ENCODE peak calls at places on chromosomes 4 and X, in five cellular contexts. R is osteocyte, Z is fibroblast of lung, F is choroid plexus epithelial cell, M is cardiac fibroblast. O is an unnamed sample.
A peak's percentile ranks its signal among the peaks of the same experiment; 100 is the strongest.

GRCh38 chrX:47873123-47873522 is 36.4 kb downstream of the ZNF81 start:
- DNase-seq in Z (no peak), R (no peak), M (no peak), F (no peak), O (no peak)

GRCh38 chrX:40383969-40384368 is 196.8 kb upstream of the ATP6AP2 start:
- DNase-seq in M (no peak), Z (no peak), F (no peak), R (no peak), O (no peak)

GRCh38 chrX:62928906-62929305 is 422.2 kb downstream of the SPIN4 start:
- DNase-seq in F (no peak), R (no peak), M (no peak), Z (no peak), O (no peak)

GRCh38 chr4:3371581-3372001 is 70.2 kb upstream of the HGFAC start:
- DNase-seq in M (peak; percentile 10), R (no peak), F (peak; percentile 41), Z (no peak), O (no peak)

GRCh38 chrX:11764602-11765067 is 6.6 kb downstream of the MSL3 start:
- DNase-seq in Z (no peak), R (no peak), M (no peak), F (no peak), O (no peak)

GRCh38 chr4:5971077-5971447 is 47.2 kb downstream of the C4orf50 start:
- DNase-seq in M (no peak), F (no peak), Z (no peak), R (no peak), O (no peak)

GRCh38 chrX:30702736-30703135 is 49.5 kb downstream of the GK start:
- DNase-seq in R (no peak), M (peak; percentile 74), Z (peak; percentile 71), F (peak; percentile 65), O (no peak)

GRCh38 chr4:173509031-173510001 is 20.7 kb downstream of the HAND2 start:
- DNase-seq in F (no peak), Z (peak; percentile 53), M (peak; percentile 77), R (peak; percentile 82), O (no peak)

GRCh38 chr4:103375278-103375677 is 177.1 kb upstream of the CENPE start:
- DNase-seq in M (peak; percentile 3), R (no peak), F (peak; percentile 58), Z (peak; percentile 2), O (no peak)

GRCh38 chr4:6271701-6272465 is 2.2 kb downstream of the WFS1 start:
- DNase-seq in M (no peak), R (no peak), F (no peak), Z (no peak), O (no peak)

GRCh38 chrX:2883770-2884169 is 45.4 kb downstream of the ARSD start:
- DNase-seq in Z (no peak), M (no peak), F (no peak), R (no peak), O (no peak)

GRCh38 chr4:24644983-24645764 is 60.8 kb upstream of the DHX15 start:
- DNase-seq in F (no peak), R (no peak), Z (peak; percentile 52), M (peak; percentile 26), O (no peak)

GRCh38 chrX:71184803-71185495 is 38.1 kb upstream of the GJB1 start:
- DNase-seq in F (no peak), Z (no peak), M (no peak), R (no peak), O (no peak)

GRCh38 chr4:150090836-150091235 is 12.6 kb downstream of the DCLK2 start:
- DNase-seq in R (no peak), Z (peak; percentile 91), F (no peak), M (peak; percentile 19), O (no peak)

GRCh38 chr4:173182403-173182802 is 13.8 kb downstream of the GALNT7 start:
- DNase-seq in M (peak; percentile 56), F (peak; percentile 90), R (no peak), Z (peak; percentile 75), O (no peak)

DNA sequence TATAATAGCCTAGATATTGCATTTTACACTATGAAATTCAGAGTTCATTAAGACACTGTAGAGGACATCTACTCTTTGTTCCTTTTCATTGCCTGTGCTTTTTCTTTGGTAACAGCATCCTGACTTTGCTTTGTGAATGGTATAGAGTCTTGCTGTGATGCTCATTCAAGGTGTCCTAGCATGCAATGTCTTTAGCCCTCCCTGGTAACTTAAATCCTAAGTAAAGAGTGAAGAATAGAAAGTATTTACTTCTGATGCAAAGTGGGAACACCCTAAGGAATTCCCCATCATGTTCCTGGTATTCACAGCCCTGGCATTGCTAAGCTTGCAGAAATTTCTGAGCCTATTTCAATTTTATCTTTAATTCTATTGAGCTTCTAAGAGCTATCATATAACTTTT is 400.1 kb downstream of the FAT4 start:
- DNase-seq in R (no peak), F (no peak), Z (no peak), M (no peak), O (no peak)
- TF ChIP-seq CTCF in R (no peak), F (no peak), Z (no peak), M (no peak), O (no peak)

GRCh38 chr4:82711158-82711785 is 87.3 kb downstream of the SCD5 start:
- DNase-seq in R (no peak), F (no peak), M (no peak), Z (no peak), O (no peak)
- TF ChIP-seq CTCF in R (no peak), F (no peak), M (no peak), Z (no peak), O (no peak)

GRCh38 chr4:89997171-89997704 is 102.6 kb downstream of the MMRN1 start:
- DNase-seq in M (no peak), Z (no peak), F (no peak), R (no peak), O (no peak)

GRCh38 chr4:90000995-90001394 is 106.3 kb downstream of the MMRN1 start:
- DNase-seq in R (no peak), F (no peak), M (no peak), Z (no peak), O (no peak)

GRCh38 chr4:89995006-89995405 is 100.4 kb downstream of the MMRN1 start:
- DNase-seq in F (no peak), M (no peak), R (no peak), Z (no peak), O (no peak)

GRCh38 chr4:89995824-89996223 is 101.2 kb downstream of the MMRN1 start:
- DNase-seq in Z (no peak), F (no peak), R (no peak), M (no peak), O (no peak)

DNA sequence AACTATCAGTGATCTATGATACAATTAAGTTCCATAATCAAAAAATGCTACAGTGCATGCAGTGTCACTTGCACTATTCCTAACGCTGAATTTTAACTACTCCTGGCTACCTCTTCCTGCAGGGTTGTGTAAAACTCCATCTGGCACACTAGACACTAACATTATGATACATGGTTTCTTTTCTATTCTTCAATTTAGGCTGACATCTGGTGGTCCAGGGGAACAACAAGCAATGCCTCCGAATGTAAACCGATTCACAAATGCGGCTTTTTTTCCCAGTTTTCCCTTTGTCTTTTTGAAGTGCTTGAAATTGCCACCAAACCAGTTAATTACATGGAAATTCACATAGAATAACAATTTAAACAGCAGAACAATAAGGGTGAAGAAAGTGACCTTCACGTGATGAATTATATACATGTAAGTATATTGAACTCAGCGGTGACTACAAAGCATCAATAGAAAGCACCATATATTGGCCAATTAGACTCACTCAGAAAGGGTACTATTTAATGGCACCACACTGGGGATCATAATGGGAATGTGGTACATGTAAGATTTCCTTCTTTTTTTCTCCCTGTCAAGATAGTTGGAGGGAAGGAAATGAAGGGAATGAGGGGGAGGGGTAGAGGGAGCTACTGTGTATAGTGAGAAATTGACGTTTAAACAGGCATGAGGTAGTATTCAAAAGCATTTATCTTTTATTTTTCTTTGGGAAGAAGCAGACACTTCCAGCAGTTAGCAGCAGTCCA is 103.9 kb downstream of the MMRN1 start:
- DNase-seq in M (no peak), F (no peak), R (no peak), Z (no peak), O (no peak)
- TF ChIP-seq CTCF in M (no peak), F (no peak), R (no peak), Z (no peak), O (no peak)

DNA sequence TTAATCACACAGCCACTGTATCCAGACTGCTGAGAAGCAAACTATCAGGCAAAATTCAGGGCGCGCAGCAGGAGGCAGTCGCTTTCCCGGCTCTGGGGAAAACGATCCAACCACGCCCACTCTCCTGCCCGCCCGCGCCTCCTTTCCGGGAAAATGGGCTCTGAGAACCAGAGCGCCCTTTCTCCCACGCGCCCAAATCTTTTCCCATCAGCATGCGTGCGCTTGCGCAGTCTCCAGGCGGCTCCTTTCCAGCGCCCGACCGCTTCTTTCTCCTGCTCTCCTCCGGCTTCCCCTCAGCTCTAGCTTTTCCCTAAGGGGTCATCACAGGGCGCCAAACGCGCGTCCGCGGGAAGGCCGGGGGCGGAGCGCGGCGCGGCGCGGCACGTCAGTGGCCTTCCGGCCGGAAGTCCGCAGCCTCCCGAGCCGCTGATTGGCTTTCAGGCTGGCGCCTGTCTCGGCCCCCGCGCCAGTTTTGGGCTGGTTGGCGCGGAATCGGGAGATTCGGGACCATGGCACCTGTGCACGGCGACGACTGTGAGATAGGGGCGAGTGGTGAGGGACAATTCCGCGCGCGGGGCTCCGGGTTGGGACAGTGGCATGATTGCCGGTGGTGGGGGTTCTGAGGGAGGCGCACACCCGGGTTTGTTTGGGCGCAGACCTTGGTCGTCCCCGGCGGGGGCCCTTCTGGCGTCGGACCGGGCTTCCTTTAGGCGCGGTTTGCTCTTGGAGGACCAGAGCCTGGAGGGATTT is at the start of gene POLA1:
- DNase-seq in R (peak; percentile 100), Z (peak; percentile 96), M (peak; percentile 98), F (peak; percentile 97), O (peak; percentile 84)
- TF ChIP-seq CTCF in R (no peak), Z (peak; percentile 45), M (peak; percentile 8), F (peak; percentile 7), O (no peak)

DNA sequence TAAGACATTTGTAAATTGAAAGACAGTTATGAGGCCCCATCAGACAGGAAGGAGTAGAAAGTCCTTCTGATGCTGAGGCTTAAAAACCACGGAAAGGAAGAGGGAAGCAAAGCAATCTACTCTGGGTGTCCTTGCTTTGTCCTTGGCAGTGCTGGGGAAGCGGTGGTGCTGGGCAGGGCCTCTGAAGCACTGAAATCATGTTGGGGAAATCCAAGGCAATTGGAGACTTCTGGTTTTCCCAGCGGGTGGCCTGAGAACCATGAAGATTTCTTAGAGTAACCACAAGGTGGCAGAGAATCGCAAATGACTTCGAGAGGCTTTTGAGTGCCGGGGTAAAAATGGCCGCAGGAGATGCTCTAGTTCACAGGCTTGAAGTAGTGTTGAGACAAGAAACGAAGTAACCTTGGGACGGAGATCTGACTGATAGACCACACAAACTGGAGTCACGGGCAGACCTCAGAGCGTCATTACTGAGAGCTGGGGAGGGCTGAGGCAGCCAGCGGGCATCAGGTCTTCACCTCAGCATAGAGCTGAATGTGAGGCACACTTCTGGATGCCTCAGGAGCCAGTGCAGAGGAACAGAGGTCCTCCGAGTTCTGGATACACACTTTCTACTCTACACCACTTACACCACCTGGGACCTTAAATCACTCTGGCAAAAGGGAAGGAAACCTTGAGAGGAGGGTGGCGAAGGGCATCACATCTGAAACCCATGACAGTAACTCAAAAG is 130.7 kb upstream of the GPRIN3 start:
- DNase-seq in R (no peak), Z (peak; percentile 46), M (peak; percentile 50), F (peak; percentile 63), O (peak; percentile 39)
- TF ChIP-seq CTCF in R (peak; percentile 26), Z (peak; percentile 32), M (peak; percentile 51), F (peak; percentile 56), O (no peak)

O was measured in GM10248.